ENCODE peak calls at places on chromosomes 5 and 9, in five cellular contexts. O is upper lobe of left lung, E is mammary epithelial cell, S is PC-3, Y is GM23338. F is an unnamed sample. For H3K27me3, the result is how much of the 10 kb centered on the place peaks cover.

GRCh38 chr5:57784106-57784505 is 301.5 kb upstream of the ACTBL2 start:
- DNase-seq in S (no peak), Y (no peak), O (no peak), E (no peak), F (peak)

GRCh38 chr5:161058751-161059150 is 206.7 kb upstream of the ATP10B start:
- DNase-seq in E (no peak), S (no peak), O (no peak), Y (no peak), F (no peak)

GRCh38 chr9:124964604-124965003 is 23.7 kb upstream of the GOLGA1 start:
- DNase-seq in S (no peak), O (no peak), Y (no peak), E (no peak), F (no peak)

GRCh38 chr5:133531634-133532033 is 80.7 kb downstream of the FSTL4 start:
- DNase-seq in S (no peak), Y (no peak), E (no peak), O (no peak), F (peak)

GRCh38 chr9:113444736-113445135 is 18.8 kb upstream of the RGS3 start:
- DNase-seq in Y (no peak), E (no peak), S (no peak), O (no peak), F (no peak)

GRCh38 chr5:177565046-177565445 is 10.7 kb upstream of the FAM193B start:
- DNase-seq in E (peak), S (no peak), O (no peak), Y (no peak), F (no peak)

GRCh38 chr5:116574682-116575634 is at the start of gene SEMA6A:
- DNase-seq in O (peak), E (peak), Y (peak), S (peak), F (peak)

GRCh38 chr5:59188415-59189225 is 605.7 kb downstream of the RAB3C start:
- DNase-seq in E (peak), S (peak), Y (peak), O (peak), F (no peak)

GRCh38 chr5:83512051-83512745 is 40.7 kb downstream of the VCAN start:
- DNase-seq in O (peak), E (no peak), S (no peak), Y (no peak), F (no peak)

GRCh38 chr9:92292338-92293074 is 991 bp downstream of the IARS1 start:
- DNase-seq in O (no peak), E (peak), S (peak), Y (no peak), F (no peak)

GRCh38 chr5:72246239-72246580 is 73.8 kb downstream of the MRPS27 start:
- DNase-seq in S (no peak), Y (no peak), O (no peak), E (no peak), F (no peak)

GRCh38 chr5:34611829-34612415 is 44.2 kb upstream of the RAI14 start:
- DNase-seq in E (no peak), S (no peak), Y (no peak), O (no peak), F (no peak)

GRCh38 chr9:129324808-129325491 is 146.9 kb upstream of the IER5L start:
- DNase-seq in S (no peak), O (no peak), E (no peak), Y (no peak), F (no peak)
- TF ChIP-seq CTCF in S (no peak), O (no peak), E (no peak), Y (no peak), F (no peak)

GRCh38 chr9:126071076-126071750 is 255.4 kb upstream of the MVB12B start:
- DNase-seq in S (no peak), O (no peak), E (no peak), Y (no peak), F (no peak)
- H3K27me3 ChIP-seq in S (under half), O (under half), E (under half), Y (under half), F (under half)

GRCh38 chr9:88980732-88981336 is 10.4 kb upstream of the S1PR3 start:
- DNase-seq in S (no peak), E (no peak), Y (no peak), O (no peak), F (no peak)
- H3K27ac ChIP-seq in S (no peak), E (no peak), Y (no peak), O (no peak), F (no peak)

GRCh38 chr9:130858734-130859705 is 24.0 kb downstream of the ABL1 start:
- DNase-seq in E (no peak), O (no peak), S (no peak), Y (no peak), F (no peak)

GRCh38 chr9:130862217-130862616 is 27.2 kb downstream of the ABL1 start:
- DNase-seq in S (no peak), E (no peak), Y (no peak), O (no peak), F (no peak)

GRCh38 chr9:130862747-130863146 is 27.7 kb downstream of the ABL1 start:
- DNase-seq in E (no peak), Y (no peak), S (no peak), O (no peak), F (no peak)

GRCh38 chr9:130861372-130862180 is 26.5 kb downstream of the ABL1 start:
- DNase-seq in S (no peak), O (no peak), E (no peak), Y (no peak), F (no peak)

DNA sequence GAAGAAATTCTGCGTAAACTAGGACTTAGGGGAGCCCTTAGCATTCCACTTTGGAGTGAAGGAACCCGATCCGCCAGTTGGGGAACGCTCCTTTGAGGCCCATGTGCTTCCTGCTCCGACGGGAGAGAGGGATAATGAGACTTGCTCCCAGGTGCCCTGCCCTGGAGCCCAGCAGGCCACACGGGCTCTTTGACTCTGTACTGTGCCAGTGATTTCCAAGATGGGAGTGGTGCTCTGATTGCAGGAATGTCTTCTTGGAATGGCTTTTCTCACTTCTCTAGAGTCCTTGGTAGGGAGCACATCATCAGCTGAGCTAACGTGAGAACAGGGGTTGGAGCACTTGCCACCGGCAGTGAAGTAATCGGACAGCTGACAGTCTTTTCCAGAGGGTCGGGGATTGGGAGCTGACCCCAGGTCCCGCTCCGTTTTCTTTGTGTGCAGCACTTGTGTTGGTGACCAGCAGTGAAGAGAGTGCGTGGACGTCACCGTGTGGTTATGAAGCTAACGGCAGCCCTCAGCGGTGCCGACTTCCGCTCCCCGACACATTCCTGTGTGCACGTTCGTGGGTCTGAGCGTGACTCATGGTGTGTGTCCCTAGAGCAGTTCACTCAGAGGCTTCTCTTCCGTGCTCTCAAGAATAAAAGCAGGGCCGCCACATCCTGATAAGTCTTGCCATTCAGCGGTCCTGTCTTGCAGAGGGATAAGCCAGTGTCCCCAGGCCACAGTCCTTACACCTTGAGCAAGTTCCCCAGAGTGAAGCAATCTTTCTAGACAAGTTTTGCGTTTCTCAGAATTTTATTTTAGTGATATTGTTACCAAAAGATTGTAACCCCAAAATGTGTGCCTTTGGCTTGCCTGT is 25.6 kb downstream of the ABL1 start:
- DNase-seq in Y (peak), S (no peak), O (peak), E (no peak), F (no peak)
- TF ChIP-seq CTCF in Y (peak), S (no peak), O (no peak), E (no peak), F (peak)

GRCh38 chr9:38638881-38639576 is 18.6 kb upstream of the ANKRD18A start:
- DNase-seq in E (no peak), S (peak), Y (no peak), O (no peak), F (peak)
- H3K27me3 ChIP-seq in E (under half), S (under half), Y (under half), O (under half), F (under half)

DNA sequence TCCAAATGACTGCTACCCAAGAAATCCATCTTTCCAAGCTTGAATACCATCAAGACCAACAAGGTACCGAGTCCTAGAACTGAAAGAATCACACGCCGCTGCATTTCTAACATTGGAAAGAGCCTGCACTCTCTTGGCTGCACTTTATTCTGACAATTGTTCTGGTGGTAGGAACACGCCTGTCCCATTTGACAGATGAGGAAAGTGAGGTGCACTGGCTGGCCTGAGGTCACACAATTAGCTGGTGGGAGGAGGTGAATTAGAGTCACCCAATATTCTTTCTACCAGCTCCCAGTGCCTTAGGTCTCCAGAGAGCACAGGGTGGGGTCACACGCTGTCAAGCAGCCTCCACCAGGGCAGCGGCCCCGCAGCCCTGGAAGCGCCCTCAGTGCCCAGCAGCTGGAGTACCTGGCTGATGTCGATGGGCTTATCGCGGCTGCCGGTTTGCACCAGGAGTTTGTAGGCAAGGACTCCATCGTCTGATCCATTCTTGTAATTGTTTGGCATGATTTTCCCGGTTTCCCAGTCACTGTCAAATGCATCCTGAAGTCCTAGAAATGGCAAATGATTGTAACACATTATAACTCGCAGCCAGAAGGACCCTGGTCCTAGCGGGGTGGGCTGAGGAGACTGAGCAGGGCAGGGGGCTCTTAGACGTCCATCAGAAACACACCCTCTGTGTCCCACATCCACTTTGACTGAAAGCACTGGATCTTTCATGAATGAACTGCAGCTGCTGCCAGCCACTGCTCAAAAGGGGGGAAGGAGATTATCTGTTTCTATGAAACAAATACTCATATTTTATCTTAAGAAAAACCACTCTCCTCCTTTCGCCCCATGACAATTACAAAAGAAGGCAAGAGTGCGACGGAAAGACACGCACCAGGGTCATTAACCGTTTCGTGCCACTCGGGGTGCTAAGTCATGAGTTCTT is 55.1 kb downstream of the PTCH1 start:
- DNase-seq in S (no peak), O (peak), E (no peak), Y (no peak), F (no peak)
- H3K27ac ChIP-seq in S (no peak), O (peak), E (no peak), Y (no peak), F (no peak)

GRCh38 chr9:86974421-86974820 is 27.1 kb upstream of the GAS1 start:
- DNase-seq in Y (no peak), S (no peak), E (no peak), O (no peak), F (no peak)
- TF ChIP-seq CTCF in Y (peak), S (no peak), E (no peak), O (no peak), F (peak)

GRCh38 chr5:537098-537497 is 12.8 kb upstream of the SLC9A3 start:
- DNase-seq in Y (no peak), O (peak), E (no peak), S (no peak), F (no peak)

GRCh38 chr5:538801-539468 is 14.7 kb upstream of the SLC9A3 start:
- DNase-seq in E (no peak), O (peak), S (no peak), Y (no peak), F (no peak)

GRCh38 chr5:535781-536698 is 11.8 kb upstream of the SLC9A3 start:
- DNase-seq in O (peak), E (no peak), Y (no peak), S (no peak), F (no peak)

GRCh38 chr5:538271-538771 is 14.1 kb upstream of the SLC9A3 start:
- DNase-seq in Y (no peak), S (no peak), E (no peak), O (peak), F (no peak)

DNA sequence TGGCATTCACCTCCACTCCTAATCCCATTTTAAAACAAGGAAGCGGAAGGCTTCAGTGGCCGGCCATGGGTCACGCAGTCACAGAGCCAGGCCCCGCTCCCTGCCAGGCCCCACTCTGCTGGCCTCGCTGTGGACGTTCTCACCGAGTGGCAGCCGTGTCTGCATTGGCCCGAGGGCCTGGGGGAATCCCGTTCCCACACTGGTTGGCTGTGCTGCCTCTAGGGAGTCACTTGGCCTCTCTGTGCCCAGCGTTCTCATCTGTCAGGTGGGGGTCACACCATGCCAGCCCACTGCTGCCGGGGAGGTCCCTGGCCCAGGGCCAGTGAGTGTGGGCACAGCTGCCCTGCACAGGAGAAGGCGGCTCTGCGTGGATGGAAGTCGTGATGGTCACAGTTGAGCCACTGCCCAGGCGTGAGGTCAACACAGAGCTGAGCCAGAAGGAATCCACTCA is 13.4 kb upstream of the SLC9A3 start:
- DNase-seq in E (no peak), O (peak), Y (no peak), S (no peak), F (no peak)
- H3K27me3 ChIP-seq in E (under half), O (under half), Y (under half), S (under half), F (under half)

GRCh38 chr9:98687911-98688310 is 20.8 kb downstream of the GABBR2 start:
- DNase-seq in E (no peak), O (no peak), S (no peak), Y (no peak), F (no peak)
- H3K27ac ChIP-seq in E (no peak), O (no peak), S (no peak), Y (no peak), F (no peak)

GRCh38 chr5:115349001-115349817 is 52.8 kb upstream of the CCDC112 start:
- DNase-seq in O (no peak), Y (no peak), E (peak), S (peak), F (peak)
- TF ChIP-seq CTCF in O (no peak), Y (no peak), E (no peak), S (peak), F (peak)